ENCODE peak calls at places on chromosomes 16 and 17, in four cellular contexts. E, A, C and D are unnamed samples.

GRCh38 chr16:50204426-50205108 is 51.5 kb downstream of the TENT4B start:
- DNase-seq in E (no peak), A (no peak), C (no peak), D (no peak)

GRCh38 chr17:45367216-45367615 is 50.4 kb upstream of the MAP3K14 start:
- DNase-seq in E (no peak), A (peak), C (no peak), D (no peak)

GRCh38 chr17:72134560-72135399 is 14.0 kb downstream of the SOX9 start:
- DNase-seq in E (no peak), A (no peak), C (peak), D (no peak)

GRCh38 chr16:84065536-84066132 is 23.0 kb upstream of the SLC38A8 start:
- DNase-seq in E (peak), A (peak), C (peak), D (peak)

GRCh38 chr17:76075364-76076099 is 951 bp downstream of the GALR2 start:
- DNase-seq in E (no peak), A (no peak), C (no peak), D (no peak)

GRCh38 chr17:57987582-57988300 is at the start of gene VEZF1:
- DNase-seq in E (peak), A (peak), C (peak), D (peak)

GRCh38 chr17:4175921-4176802 is 33.2 kb downstream of the CYB5D2 start:
- DNase-seq in E (no peak), A (no peak), C (no peak), D (no peak)

GRCh38 chr17:66548158-66548557 is 245.7 kb downstream of the PRKCA start:
- DNase-seq in E (no peak), A (no peak), C (no peak), D (no peak)

GRCh38 chr17:20775331-20775730 is 195.8 kb downstream of the CDRT15L2 start:
- DNase-seq in E (no peak), A (no peak), C (no peak), D (no peak)

GRCh38 chr16:74666010-74666421 is 661 bp downstream of the RFWD3 start:
- DNase-seq in E (no peak), A (no peak), C (no peak), D (no peak)

GRCh38 chr17:57531648-57532486 is 213.2 kb downstream of the CCDC182 start:
- DNase-seq in E (no peak), A (no peak), C (no peak), D (no peak)

GRCh38 chr17:29884995-29885394 is 45.0 kb downstream of the SSH2 start:
- DNase-seq in E (no peak), A (no peak), C (no peak), D (no peak)

GRCh38 chr16:383326-384020 is 1.7 kb upstream of the PGAP6 start:
- DNase-seq in E (peak), A (no peak), C (no peak), D (no peak)

GRCh38 chr17:48644159-48644558 is 18.0 kb upstream of the HOXB9 start:
- DNase-seq in E (no peak), A (no peak), C (no peak), D (no peak)

GRCh38 chr17:58541249-58541648 is 26.8 kb upstream of the MTMR4 start:
- DNase-seq in E (peak), A (peak), C (no peak), D (no peak)

GRCh38 chr17:3594056-3594810 is 15.0 kb downstream of the TRPV1 start:
- DNase-seq in E (no peak), A (no peak), C (peak), D (peak)

GRCh38 chr17:69874220-69874670 is 200.8 kb upstream of the KCNJ16 start:
- DNase-seq in E (no peak), A (no peak), C (peak), D (peak)

GRCh38 chr17:49906511-49907136 is 58.8 kb upstream of the TAC4 start:
- DNase-seq in E (no peak), A (no peak), C (no peak), D (no peak)

GRCh38 chr17:72388765-72389473 is 268.1 kb downstream of the SOX9 start:
- DNase-seq in E (peak), A (no peak), C (no peak), D (peak)

GRCh38 chr17:40422990-40423611 is 5.4 kb upstream of the TOP2A start:
- DNase-seq in E (peak), A (peak), C (no peak), D (no peak)

GRCh38 chr16:69930117-69930776 is 20.9 kb upstream of the CLEC18A start:
- DNase-seq in E (peak), A (no peak), C (peak), D (peak)

GRCh38 chr16:4142268-4142667 is 26.0 kb upstream of the ADCY9 start:
- DNase-seq in E (no peak), A (no peak), C (no peak), D (no peak)

GRCh38 chr16:85582177-85582888 is 30.8 kb upstream of the GSE1 start:
- DNase-seq in E (no peak), A (no peak), C (no peak), D (no peak)

GRCh38 chr17:44063704-44064639 is 2.5 kb downstream of the LSM12 start:
- DNase-seq in E (no peak), A (no peak), C (no peak), D (no peak)

GRCh38 chr17:41360291-41360995 is 9.2 kb downstream of the KRT33B start:
- DNase-seq in E (no peak), A (no peak), C (peak), D (peak)

GRCh38 chr17:14784997-14785696 is 480.0 kb downstream of the PMP22 start:
- DNase-seq in E (no peak), A (no peak), C (no peak), D (no peak)

GRCh38 chr17:17959520-17960361 is 12.5 kb downstream of the TOM1L2 start:
- DNase-seq in E (no peak), A (no peak), C (peak), D (peak)

GRCh38 chr16:81730090-81731051 is 48.7 kb upstream of the PLCG2 start:
- DNase-seq in E (peak), A (peak), C (peak), D (peak)
- H3K4me3 ChIP-seq in E (peak), A (peak), C (peak), D (peak)

DNA sequence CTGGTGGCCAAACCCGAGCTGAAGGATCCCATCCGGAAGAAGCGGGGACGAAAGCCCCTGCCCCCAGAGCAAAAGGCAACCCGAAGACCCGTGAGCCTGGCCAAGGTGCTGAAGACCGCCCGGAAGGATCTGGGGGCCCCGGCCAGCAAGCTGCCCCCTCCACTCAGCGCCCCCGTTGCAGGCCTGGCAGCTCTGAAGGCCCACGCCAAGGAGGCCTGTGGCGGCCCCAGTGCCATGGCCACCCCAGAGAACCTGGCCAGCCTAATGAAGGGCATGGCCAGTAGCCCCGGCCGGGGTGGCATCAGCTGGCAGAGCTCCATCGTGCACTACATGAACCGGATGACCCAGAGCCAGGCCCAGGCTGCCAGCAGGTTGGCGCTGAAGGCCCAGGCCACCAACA is 5.9 kb downstream of the CBX2 start:
- DNase-seq in E (no peak), A (no peak), C (no peak), D (no peak)
- TF ChIP-seq CTCF in E (no peak), A (no peak), C (no peak), D (no peak)

GRCh38 chr17:77286391-77286640 is 145.5 kb downstream of the SEC14L1 start:
- DNase-seq in E (no peak), A (no peak), C (no peak), D (no peak)

GRCh38 chr17:77287432-77288068 is 146.8 kb downstream of the SEC14L1 start:
- DNase-seq in E (peak), A (no peak), C (peak), D (peak)

GRCh38 chr17:77286641-77287431 is 146.1 kb downstream of the SEC14L1 start:
- DNase-seq in E (peak), A (peak), C (peak), D (peak)

GRCh38 chr17:77285594-77286390 is 145.0 kb downstream of the SEC14L1 start:
- DNase-seq in E (no peak), A (no peak), C (peak), D (peak)

DNA sequence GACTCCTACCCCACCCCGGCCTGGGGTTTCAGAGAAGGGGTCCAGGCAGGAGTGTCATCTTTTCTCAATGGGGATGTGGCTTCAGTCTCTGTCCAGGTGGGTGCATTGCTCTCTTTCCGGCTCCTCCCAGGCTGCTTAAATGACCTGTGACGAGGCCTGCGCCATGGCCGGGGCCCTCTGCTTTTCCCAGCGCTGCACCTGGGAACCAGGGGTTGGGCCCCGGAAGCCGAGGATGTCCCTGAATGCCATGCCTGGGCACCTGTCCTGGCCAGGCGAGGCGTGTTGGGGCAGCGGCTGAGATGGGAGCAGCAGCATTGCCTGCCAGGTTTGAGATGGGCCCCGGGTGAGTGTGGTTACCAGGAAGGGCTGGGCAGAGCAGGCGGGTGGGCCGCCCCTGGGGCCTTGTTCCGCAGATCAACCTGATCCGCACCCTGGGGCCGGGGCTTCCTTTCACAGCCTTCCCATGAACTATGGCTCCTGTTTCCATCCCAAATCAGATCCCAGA is 147.4 kb downstream of the SEC14L1 start:
- DNase-seq in E (no peak), A (no peak), C (no peak), D (no peak)
- H3K4me3 ChIP-seq in E (peak), A (no peak), C (no peak), D (no peak)

DNA sequence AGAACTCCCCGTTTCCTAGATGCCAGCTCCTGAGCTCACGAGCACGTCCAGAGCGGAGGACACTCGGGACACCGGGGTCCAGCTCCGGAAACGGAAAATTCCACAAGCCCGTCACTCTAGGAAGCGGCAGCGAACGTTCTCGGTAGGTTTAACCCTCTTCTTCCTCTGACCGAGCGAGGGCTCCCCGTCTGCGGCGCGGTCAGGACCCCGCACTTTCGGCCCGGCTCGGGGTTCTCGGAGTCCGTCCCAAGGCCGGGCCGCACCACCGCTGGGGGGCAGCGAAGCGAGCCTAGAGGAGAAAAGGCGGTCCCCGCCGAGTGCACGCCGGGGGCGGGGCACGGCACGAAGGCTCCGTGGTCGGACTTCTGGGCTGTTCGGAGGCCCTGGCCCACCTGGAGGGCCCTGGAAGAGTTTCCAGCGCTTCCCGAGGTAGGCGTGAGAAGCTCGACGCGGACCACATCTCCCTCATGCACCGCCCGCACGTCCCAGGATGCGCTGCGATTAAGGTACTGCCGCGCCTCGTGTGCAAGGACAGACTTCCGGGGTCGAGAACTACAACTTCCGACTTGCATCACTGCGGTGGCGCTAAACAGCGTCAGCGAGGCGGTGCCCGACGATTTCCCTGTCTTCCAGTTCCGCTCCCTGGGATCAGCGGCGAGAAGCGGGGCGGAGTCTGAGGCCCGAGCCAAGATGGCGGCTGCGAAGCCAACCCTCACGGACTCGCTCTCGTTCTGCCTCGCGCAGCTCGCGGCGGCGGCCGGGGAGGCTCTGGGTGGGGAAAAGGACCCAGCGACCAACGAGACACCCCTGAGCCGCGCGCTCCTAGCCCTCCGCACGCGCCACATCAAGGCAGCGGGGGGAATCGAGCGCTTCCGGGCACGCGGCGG is at the start of gene ARMC5:
- DNase-seq in E (peak), A (peak), C (peak), D (peak)
- TF ChIP-seq CTCF in E (peak), A (no peak), C (peak), D (peak)

GRCh38 chr17:8122923-8123694 is 797 bp downstream of the HES7 start:
- DNase-seq in E (no peak), A (peak), C (no peak), D (peak)
- H3K4me3 ChIP-seq in E (peak), A (no peak), C (peak), D (peak)

GRCh38 chr17:74211141-74211928 is 2.0 kb upstream of the TTYH2 start:
- DNase-seq in E (no peak), A (no peak), C (peak), D (peak)
- TF ChIP-seq CTCF in E (no peak), A (no peak), C (no peak), D (no peak)